ENCODE peak calls at places on chromosomes 12 and 14, in four cellular contexts. P is H1, O is HepG2, J is K562. D is an unnamed sample.

GRCh38 chr12:13537623-13538022 is 341.1 kb downstream of the EMP1 start:
- DNase-seq in P (no peak), O (no peak), J (no peak), D (no peak)

GRCh38 chr14:93683241-93683640 is 105.0 kb downstream of the PRIMA1 start:
- DNase-seq in P (no peak), O (no peak), J (peak; percentile 19), D (peak; percentile 33)

GRCh38 chr14:101549154-101549553 is 12.1 kb upstream of the DIO3 start:
- DNase-seq in P (no peak), O (no peak), J (no peak), D (no peak)

GRCh38 chr12:121741743-121742142 is 29.2 kb downstream of the TMEM120B start:
- DNase-seq in P (no peak), O (no peak), J (no peak), D (no peak)

GRCh38 chr12:12210983-12211382 is 55.9 kb downstream of the LRP6 start:
- DNase-seq in P (no peak), O (no peak), J (no peak), D (no peak)

GRCh38 chr12:47942327-47943230 is 20.8 kb upstream of the TMEM106C start:
- DNase-seq in P (peak; percentile 38), O (peak; percentile 6), J (peak; percentile 44), D (peak; percentile 86)

GRCh38 chr14:71143391-71144290 is 236.4 kb downstream of the PCNX1 start:
- DNase-seq in P (no peak), O (peak; percentile 85), J (peak; percentile 48), D (no peak)

GRCh38 chr14:35297677-35298076 is 5.5 kb downstream of the PSMA6 start:
- DNase-seq in P (no peak), O (no peak), J (no peak), D (no peak)

GRCh38 chr12:112900298-112901145 is 6.2 kb upstream of the OAS1 start:
- DNase-seq in P (peak; percentile 17), O (peak; percentile 46), J (peak; percentile 38), D (peak; percentile 50)

GRCh38 chr12:55057466-55057865 is 37.7 kb downstream of the NEUROD4 start:
- DNase-seq in P (no peak), O (no peak), J (no peak), D (no peak)
- TF ChIP-seq GABPA in P (no peak), O (no peak), J (no peak), D (no peak)

GRCh38 chr12:53299101-53299453 is 418 bp upstream of the MYG1 start:
- DNase-seq in P (no peak), O (peak; percentile 23), J (peak; percentile 76), D (no peak)
- H3K4me1 ChIP-seq in P (peaks cover 5% of the 10 kb centered on the region), O (peaks cover 74% of the 10 kb centered on the region), J (peaks cover 23% of the 10 kb centered on the region), D (peaks cover 11% of the 10 kb centered on the region)

GRCh38 chr12:96136720-96137378 is 57.3 kb upstream of the ELK3 start:
- DNase-seq in P (no peak), O (no peak), J (no peak), D (no peak)

GRCh38 chr12:96134200-96134599 is 60.0 kb upstream of the ELK3 start:
- DNase-seq in P (no peak), O (no peak), J (no peak), D (no peak)

GRCh38 chr12:96140110-96140509 is 54.1 kb upstream of the ELK3 start:
- DNase-seq in P (no peak), O (no peak), J (no peak), D (no peak)

GRCh38 chr12:96132819-96133218 is 61.4 kb upstream of the ELK3 start:
- DNase-seq in P (no peak), O (peak; percentile 38), J (peak; percentile 21), D (no peak)

GRCh38 chr12:96136129-96136528 is 58.0 kb upstream of the ELK3 start:
- DNase-seq in P (no peak), O (no peak), J (no peak), D (no peak)
- TF ChIP-seq SIN3A in P (no peak), O (no peak), J (no peak), D (no peak)

GRCh38 chr14:67942311-67942710 is 122.7 kb downstream of the RAD51B start:
- DNase-seq in P (no peak), O (no peak), J (no peak), D (no peak)

GRCh38 chr14:67940476-67940875 is 120.9 kb downstream of the RAD51B start:
- DNase-seq in P (no peak), O (peak; percentile 27), J (no peak), D (no peak)

GRCh38 chr14:67943947-67944346 is 124.4 kb downstream of the RAD51B start:
- DNase-seq in P (peak; percentile 15), O (peak; percentile 73), J (peak; percentile 79), D (peak; percentile 57)

GRCh38 chr14:67940894-67941455 is 121.4 kb downstream of the RAD51B start:
- DNase-seq in P (no peak), O (no peak), J (no peak), D (no peak)

DNA sequence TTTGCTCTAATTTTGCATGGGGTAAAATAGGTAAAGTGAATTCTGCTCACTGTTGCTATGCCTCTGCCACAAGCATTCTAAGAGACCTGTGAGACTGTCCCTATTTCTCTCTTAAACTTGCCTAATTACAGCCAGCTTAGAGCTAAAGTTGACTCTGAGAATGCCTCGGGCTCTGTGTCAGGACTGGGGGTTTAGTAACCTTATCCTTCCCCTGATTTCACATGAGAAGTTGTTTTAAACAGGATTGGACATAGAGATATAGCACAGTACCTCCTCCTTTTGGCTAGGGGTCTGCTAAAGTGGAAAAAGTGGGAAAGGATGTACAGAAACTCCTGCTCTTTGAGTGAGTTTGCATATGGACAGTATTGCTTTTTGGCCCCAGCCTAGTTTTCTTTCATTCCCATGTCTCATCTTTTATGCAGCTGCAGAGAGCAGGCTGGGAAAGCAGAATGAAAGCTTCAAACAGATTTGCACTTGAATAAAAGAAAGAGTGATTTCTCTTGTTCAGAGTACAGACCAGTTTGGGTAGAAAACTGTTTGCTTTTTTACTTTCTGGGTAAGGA is 122.0 kb downstream of the RAD51B start:
- DNase-seq in P (no peak), O (peak; percentile 26), J (no peak), D (no peak)
- TF ChIP-seq GABPA in P (no peak), O (no peak), J (no peak), D (no peak)

GRCh38 chr14:63473194-63473788 is 69.9 kb downstream of the PPP2R5E start:
- DNase-seq in P (no peak), O (no peak), J (no peak), D (no peak)
- H3K4me1 ChIP-seq in P (peaks cover 4% of the 10 kb centered on the region), O (peaks cover 77% of the 10 kb centered on the region), J (peaks cover 39% of the 10 kb centered on the region), D (peaks cover 21% of the 10 kb centered on the region)

GRCh38 chr14:37864861-37865718 is 269.7 kb downstream of the TTC6 start:
- DNase-seq in P (no peak), O (peak; percentile 100), J (no peak), D (no peak)

GRCh38 chr14:37859177-37859576 is 263.7 kb downstream of the TTC6 start:
- DNase-seq in P (no peak), O (no peak), J (no peak), D (no peak)

GRCh38 chr14:37864128-37864527 is 268.7 kb downstream of the TTC6 start:
- DNase-seq in P (no peak), O (no peak), J (no peak), D (no peak)

GRCh38 chr14:37858733-37859132 is 263.3 kb downstream of the TTC6 start:
- DNase-seq in P (no peak), O (peak; percentile 65), J (no peak), D (no peak)

GRCh38 chr14:37862263-37862662 is 266.8 kb downstream of the TTC6 start:
- DNase-seq in P (no peak), O (no peak), J (no peak), D (no peak)
- TF ChIP-seq SIN3A in P (no peak), O (no peak), J (no peak), D (no peak)

GRCh38 chr12:78792052-78792698 is 72.4 kb upstream of the SYT1 start:
- DNase-seq in P (no peak), O (no peak), J (no peak), D (no peak)

GRCh38 chr12:78790148-78790547 is 74.4 kb upstream of the SYT1 start:
- DNase-seq in P (no peak), O (no peak), J (no peak), D (no peak)

GRCh38 chr12:78795934-78796445 is 68.6 kb upstream of the SYT1 start:
- DNase-seq in P (no peak), O (no peak), J (no peak), D (no peak)

GRCh38 chr12:78793982-78794381 is 70.6 kb upstream of the SYT1 start:
- DNase-seq in P (no peak), O (no peak), J (no peak), D (no peak)

DNA sequence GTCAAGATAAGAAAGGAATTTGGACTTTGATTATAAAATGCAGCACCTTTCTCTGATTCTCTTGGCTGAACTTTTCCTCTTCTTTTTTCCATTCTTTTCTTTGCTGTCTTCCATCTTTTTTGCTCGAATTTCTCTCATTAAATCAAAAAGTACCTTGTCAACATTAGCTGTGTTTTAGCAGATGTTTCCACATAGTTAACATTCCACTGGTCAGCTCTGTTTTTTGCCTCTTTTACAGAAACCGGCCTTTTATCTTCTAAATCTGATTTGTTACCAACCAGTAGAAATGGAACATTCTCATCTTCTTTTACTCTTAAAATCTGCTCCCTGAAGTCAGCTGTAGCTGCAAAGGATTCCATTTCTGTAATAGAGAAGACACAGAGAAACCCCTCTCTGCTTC is 71.1 kb upstream of the SYT1 start:
- DNase-seq in P (no peak), O (no peak), J (no peak), D (no peak)
- TF ChIP-seq GABPA in P (no peak), O (no peak), J (no peak), D (no peak)

GRCh38 chr12:104710940-104711725 is 247.0 kb downstream of the SLC41A2 start:
- DNase-seq in P (no peak), O (no peak), J (no peak), D (peak; percentile 42)
- H3K4me1 ChIP-seq in P (peaks cover 37% of the 10 kb centered on the region), O (no peaks in the 10 kb centered on the region), J (peaks cover 7% of the 10 kb centered on the region), D (peaks cover 15% of the 10 kb centered on the region)

GRCh38 chr12:50411051-50411660 is 10.5 kb downstream of the LARP4 start:
- DNase-seq in P (no peak), O (no peak), J (no peak), D (no peak)
- TF ChIP-seq SIN3A in P (no peak), O (no peak), J (no peak), D (no peak)

D was measured in SK-N-SH.